ENCODE peak calls at places on chromosome 17, in six cellular contexts. M is gastrocnemius medialis, G is upper lobe of right lung, B is IMR-90, R is lower lobe of right lung, X is thoracic aorta. S is an unnamed sample.
A peak's percentile ranks its signal among the peaks of the same experiment; 100 is the strongest.

GRCh38 chr17:43854498-43854897 is 7.5 kb downstream of the CD300LG start:
- DNase-seq in M (no peak), G (peak; percentile 37), B (no peak), R (no peak), X (no peak), S (no peak)

GRCh38 chr17:80948091-80948960 is 43.3 kb upstream of the CHMP6 start:
- DNase-seq in M (no peak), G (peak; percentile 68), B (no peak), R (peak; percentile 47), X (no peak), S (no peak)

GRCh38 chr17:66466933-66467367 is 164.5 kb downstream of the PRKCA start:
- DNase-seq in M (no peak), G (no peak), B (peak; percentile 100), R (no peak), X (no peak), S (no peak)

GRCh38 chr17:21081967-21082366 is 39.2 kb upstream of the USP22 start:
- DNase-seq in M (no peak), G (no peak), B (no peak), R (no peak), X (no peak), S (no peak)

GRCh38 chr17:4919511-4920047 is 12.5 kb upstream of the GP1BA start:
- DNase-seq in M (no peak), G (no peak), B (no peak), R (peak; percentile 9), X (no peak), S (no peak)

GRCh38 chr17:69535022-69535570 is 120.6 kb downstream of the MAP2K6 start:
- DNase-seq in M (no peak), G (no peak), B (no peak), R (no peak), X (no peak), S (no peak)

GRCh38 chr17:45662432-45662831 is 121.7 kb upstream of the CRHR1 start:
- DNase-seq in M (no peak), G (no peak), B (no peak), R (no peak), X (no peak), S (no peak)

GRCh38 chr17:1624650-1625049 is 4.0 kb downstream of the SLC43A2 start:
- DNase-seq in M (no peak), G (no peak), B (no peak), R (no peak), X (no peak), S (no peak)

DNA sequence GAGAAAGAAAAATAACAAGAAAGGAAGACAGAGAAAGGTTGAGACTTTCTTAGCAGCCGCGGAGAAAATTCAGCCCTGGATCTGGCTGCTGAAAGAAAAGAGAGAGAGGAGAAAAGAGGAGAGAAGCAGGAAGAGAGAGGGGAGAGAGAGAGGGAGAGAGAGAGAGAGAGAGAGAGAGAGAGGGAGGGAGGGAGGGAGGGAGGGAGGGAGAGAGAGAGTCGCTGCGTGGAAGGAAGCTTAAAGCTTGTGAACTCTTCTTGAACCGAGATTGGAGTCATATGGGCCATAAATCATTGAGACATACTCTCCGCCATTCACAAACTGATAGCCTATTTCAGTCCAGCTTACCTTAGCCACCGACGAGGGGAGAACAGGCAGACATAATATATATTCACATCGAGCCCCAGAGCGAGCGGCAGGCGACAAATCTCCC is 10.3 kb upstream of the HOXB2 start:
- DNase-seq in M (no peak), G (no peak), B (peak; percentile 99), R (no peak), X (no peak), S (no peak)
- H3K4me1 ChIP-seq in M (peaks cover 6% of the 10 kb centered on the region), G (peaks cover 8% of the 10 kb centered on the region), B (peaks cover 55% of the 10 kb centered on the region), R (peaks cover 6% of the 10 kb centered on the region), X (peaks cover 77% of the 10 kb centered on the region), S (peaks cover 61% of the 10 kb centered on the region)

GRCh38 chr17:42027540-42027889 is 7.6 kb downstream of the NKIRAS2 start:
- DNase-seq in M (no peak), G (no peak), B (no peak), R (no peak), X (no peak), S (no peak)

GRCh38 chr17:42023524-42024349 is 3.8 kb downstream of the NKIRAS2 start:
- DNase-seq in M (peak; percentile 40), G (peak; percentile 85), B (no peak), R (peak; percentile 83), X (no peak), S (peak; percentile 73)

GRCh38 chr17:42026821-42027539 is 7.1 kb downstream of the NKIRAS2 start:
- DNase-seq in M (no peak), G (no peak), B (no peak), R (no peak), X (no peak), S (no peak)

GRCh38 chr17:42027961-42028790 is 8.3 kb downstream of the NKIRAS2 start:
- DNase-seq in M (no peak), G (no peak), B (no peak), R (no peak), X (no peak), S (no peak)

DNA sequence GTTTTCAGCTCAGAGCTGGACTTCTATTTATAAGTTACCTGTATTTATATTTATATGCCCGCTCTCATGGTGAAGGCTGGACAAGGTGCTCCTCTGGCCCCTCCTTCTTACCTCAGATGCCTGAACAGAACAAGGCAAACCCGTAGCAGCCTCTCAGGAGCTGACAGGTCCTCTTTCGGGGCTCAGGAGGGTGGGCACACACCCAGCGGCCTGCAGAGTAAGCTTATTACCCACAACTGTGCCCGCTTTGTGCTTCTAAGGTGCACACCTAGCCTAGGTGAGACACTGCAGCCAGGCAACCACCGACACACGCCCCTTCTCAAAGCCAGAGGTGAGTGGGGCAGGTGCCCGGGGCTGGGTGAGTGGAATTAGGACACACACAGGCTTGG is 5.3 kb downstream of the NKIRAS2 start:
- DNase-seq in M (no peak), G (no peak), B (no peak), R (no peak), X (no peak), S (no peak)
- TF ChIP-seq CTCF in M (no peak), G (no peak), B (no peak), R (no peak), X (peak; percentile 2), S (no peak)

GRCh38 chr17:18993876-18994275 is 10.7 kb downstream of the FAM83G start:
- DNase-seq in M (no peak), G (no peak), B (peak; percentile 83), R (no peak), X (no peak), S (no peak)
- H3K4me1 ChIP-seq in M (no peaks in the 10 kb centered on the region), G (peaks cover 6% of the 10 kb centered on the region), B (peaks cover 10% of the 10 kb centered on the region), R (peaks cover 7% of the 10 kb centered on the region), X (no peaks in the 10 kb centered on the region), S (no peaks in the 10 kb centered on the region)

GRCh38 chr17:77995146-77995852 is 36.8 kb downstream of the TNRC6C start:
- DNase-seq in M (peak; percentile 78), G (no peak), B (no peak), R (no peak), X (no peak), S (no peak)
- TF ChIP-seq CTCF in M (no peak), G (no peak), B (no peak), R (no peak), X (no peak), S (no peak)

GRCh38 chr17:19702231-19702641 is 14.1 kb downstream of the SLC47A2 start:
- DNase-seq in M (no peak), G (no peak), B (no peak), R (no peak), X (no peak), S (no peak)

GRCh38 chr17:19705771-19706770 is 10.3 kb downstream of the SLC47A2 start:
- DNase-seq in M (no peak), G (no peak), B (no peak), R (no peak), X (no peak), S (no peak)

GRCh38 chr17:19705201-19705600 is 11.2 kb downstream of the SLC47A2 start:
- DNase-seq in M (no peak), G (no peak), B (no peak), R (no peak), X (no peak), S (no peak)

GRCh38 chr17:19703106-19703775 is 13.1 kb downstream of the SLC47A2 start:
- DNase-seq in M (no peak), G (peak; percentile 81), B (no peak), R (peak; percentile 66), X (no peak), S (no peak)

DNA sequence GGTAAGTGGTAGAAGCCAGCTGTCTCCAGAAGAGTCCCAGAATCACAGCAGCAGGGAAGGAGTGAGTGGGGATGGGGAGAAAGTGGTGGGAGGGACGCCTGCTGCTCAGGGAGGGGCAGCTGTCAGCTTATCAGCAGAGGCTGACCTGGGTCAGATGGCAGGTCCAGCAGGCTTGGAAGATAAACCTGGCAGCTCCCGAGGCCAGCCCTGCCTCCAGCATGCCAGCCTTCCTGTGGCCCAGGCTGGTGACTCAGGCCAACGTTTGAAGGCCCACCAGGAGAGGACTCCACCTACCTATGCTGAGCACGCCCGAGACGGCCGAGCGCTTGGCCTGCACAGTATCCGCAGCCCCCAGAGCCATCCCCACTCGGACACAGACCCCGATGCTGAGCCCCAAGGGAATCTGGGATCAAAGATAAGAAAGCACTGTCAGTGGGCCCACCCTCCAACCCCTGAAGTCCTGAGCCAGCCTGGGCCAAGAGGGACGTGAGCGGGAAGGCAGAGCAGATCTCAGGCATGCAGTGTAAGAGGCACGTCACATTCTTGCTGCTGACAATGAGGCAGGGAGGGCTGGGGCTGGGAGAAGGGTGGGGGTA is 12.5 kb downstream of the SLC47A2 start:
- DNase-seq in M (no peak), G (no peak), B (no peak), R (no peak), X (no peak), S (no peak)
- H3K4me1 ChIP-seq in M (no peaks in the 10 kb centered on the region), G (peaks cover 11% of the 10 kb centered on the region), B (no peaks in the 10 kb centered on the region), R (peaks cover 27% of the 10 kb centered on the region), X (peaks cover 19% of the 10 kb centered on the region), S (peaks cover 13% of the 10 kb centered on the region)

GRCh38 chr17:10635290-10635689 is 21.8 kb downstream of the MYH3 start:
- DNase-seq in M (no peak), G (no peak), B (no peak), R (no peak), X (no peak), S (no peak)
- TF ChIP-seq CTCF in M (no peak), G (no peak), B (no peak), R (no peak), X (no peak), S (no peak)

GRCh38 chr17:42337442-42337841 is 49.1 kb downstream of the STAT5A start:
- DNase-seq in M (no peak), G (no peak), B (peak; percentile 81), R (peak; percentile 48), X (no peak), S (no peak)
- H3K4me1 ChIP-seq in M (no peaks in the 10 kb centered on the region), G (no peaks in the 10 kb centered on the region), B (peaks cover 12% of the 10 kb centered on the region), R (peaks cover 5% of the 10 kb centered on the region), X (no peaks in the 10 kb centered on the region), S (no peaks in the 10 kb centered on the region)

GRCh38 chr17:72321886-72322285 is 201.1 kb downstream of the SOX9 start:
- DNase-seq in M (no peak), G (no peak), B (no peak), R (no peak), X (no peak), S (no peak)

GRCh38 chr17:72315514-72315913 is 194.7 kb downstream of the SOX9 start:
- DNase-seq in M (no peak), G (no peak), B (no peak), R (no peak), X (no peak), S (no peak)

GRCh38 chr17:72318131-72318530 is 197.3 kb downstream of the SOX9 start:
- DNase-seq in M (no peak), G (no peak), B (no peak), R (no peak), X (no peak), S (no peak)
- TF ChIP-seq CTCF in M (no peak), G (no peak), B (no peak), R (no peak), X (no peak), S (no peak)

GRCh38 chr17:42270175-42270545 is 6.0 kb downstream of the STAT5B start:
- DNase-seq in M (no peak), G (no peak), B (no peak), R (no peak), X (no peak), S (no peak)
- H3K4me1 ChIP-seq in M (peaks cover 66% of the 10 kb centered on the region), G (peaks cover 38% of the 10 kb centered on the region), B (peaks cover 13% of the 10 kb centered on the region), R (peaks cover 50% of the 10 kb centered on the region), X (peaks cover 40% of the 10 kb centered on the region), S (no peaks in the 10 kb centered on the region)

S was measured in ascending aorta.